ENCODE peak calls at places on chromosomes 6 and 20, in seven cellular contexts. O is heart left ventricle, N is suprapubic skin, J is K562, R is A549, V is IMR-90, L is lower leg skin. I is an unnamed sample.

GRCh38 chr20:43969501-43969900 is 54.8 kb downstream of the TOX2 start:
- DNase-seq in O (no peak), N (no peak), J (no peak), R (no peak), V (no peak), L (peak), I (no peak)

GRCh38 chr6:41371461-41371991 is 36.1 kb downstream of the NCR2 start:
- DNase-seq in O (peak), N (no peak), J (no peak), R (no peak), V (peak), L (no peak), I (no peak)

GRCh38 chr6:15504581-15505350 is 158.1 kb downstream of the DTNBP1 start:
- DNase-seq in O (peak), N (peak), J (no peak), R (no peak), V (peak), L (peak), I (no peak)

GRCh38 chr20:18032977-18033892 is 24.5 kb downstream of the OVOL2 start:
- DNase-seq in O (no peak), N (no peak), J (no peak), R (no peak), V (peak), L (no peak), I (no peak)

GRCh38 chr6:130827247-130828149 is at the start of gene SMLR1:
- DNase-seq in O (no peak), N (no peak), J (no peak), R (no peak), V (no peak), L (no peak), I (no peak)

GRCh38 chr6:36368921-36369880 is 18.3 kb downstream of the ETV7 start:
- DNase-seq in O (no peak), N (no peak), J (no peak), R (no peak), V (peak), L (no peak), I (no peak)

GRCh38 chr20:672975-673604 is 2.5 kb downstream of the SCRT2 start:
- DNase-seq in O (no peak), N (no peak), J (peak), R (peak), V (no peak), L (no peak), I (no peak)

GRCh38 chr20:62096421-62097380 is 25.6 kb upstream of the LSM14B start:
- DNase-seq in O (no peak), N (no peak), J (no peak), R (no peak), V (no peak), L (no peak), I (no peak)

GRCh38 chr20:10978713-10979112 is 304.9 kb upstream of the JAG1 start:
- DNase-seq in O (no peak), N (no peak), J (no peak), R (no peak), V (no peak), L (no peak), I (no peak)

GRCh38 chr6:97160280-97160679 is 122.7 kb downstream of the MMS22L start:
- DNase-seq in O (no peak), N (no peak), J (peak), R (no peak), V (peak), L (no peak), I (no peak)

GRCh38 chr6:142952614-142953013 is 7.6 kb upstream of the HIVEP2 start:
- DNase-seq in O (no peak), N (no peak), J (no peak), R (no peak), V (no peak), L (no peak), I (peak)

GRCh38 chr6:44339763-44340625 is 2.5 kb upstream of the SPATS1 start:
- DNase-seq in O (no peak), N (no peak), J (no peak), R (no peak), V (peak), L (no peak), I (no peak)

GRCh38 chr6:88499845-88500699 is 333.9 kb upstream of the CNR1 start:
- DNase-seq in O (no peak), N (no peak), J (no peak), R (no peak), V (no peak), L (no peak), I (peak)

GRCh38 chr6:18076231-18076630 is 46.2 kb downstream of the NHLRC1 start:
- DNase-seq in O (no peak), N (no peak), J (no peak), R (no peak), V (no peak), L (no peak), I (no peak)

GRCh38 chr6:69732640-69733039 is 64.2 kb downstream of the LMBRD1 start:
- DNase-seq in O (no peak), N (no peak), J (peak), R (no peak), V (no peak), L (no peak), I (no peak)

GRCh38 chr6:152897807-152898399 is 84.9 kb downstream of the FBXO5 start:
- DNase-seq in O (peak), N (peak), J (peak), R (peak), V (peak), L (peak), I (peak)

GRCh38 chr20:58702859-58703648 is 10.5 kb downstream of the NPEPL1 start:
- DNase-seq in O (no peak), N (peak), J (peak), R (no peak), V (no peak), L (peak), I (no peak)

GRCh38 chr6:84284428-84285033 is 57.1 kb upstream of the CEP162 start:
- DNase-seq in O (no peak), N (no peak), J (peak), R (no peak), V (peak), L (no peak), I (no peak)

GRCh38 chr6:77292564-77293546 is 170.4 kb downstream of the HTR1B start:
- DNase-seq in O (no peak), N (no peak), J (no peak), R (peak), V (peak), L (no peak), I (no peak)

GRCh38 chr20:20364747-20365558 is 3.0 kb upstream of the INSM1 start:
- DNase-seq in O (no peak), N (no peak), J (no peak), R (no peak), V (no peak), L (no peak), I (no peak)

GRCh38 chr6:33192671-33193602 is 670 bp upstream of the COL11A2 start:
- DNase-seq in O (peak), N (no peak), J (no peak), R (no peak), V (no peak), L (no peak), I (no peak)

GRCh38 chr20:36217226-36217625 is 19.1 kb upstream of the AAR2 start:
- DNase-seq in O (no peak), N (no peak), J (peak), R (peak), V (no peak), L (no peak), I (no peak)

GRCh38 chr6:3363296-3364025 is 93.4 kb downstream of the SLC22A23 start:
- DNase-seq in O (no peak), N (no peak), J (peak), R (no peak), V (no peak), L (no peak), I (no peak)

GRCh38 chr6:109465772-109466171 is 10.2 kb upstream of the MICAL1 start:
- DNase-seq in O (no peak), N (no peak), J (no peak), R (no peak), V (no peak), L (peak), I (no peak)

GRCh38 chr20:825710-826421 is 7.6 kb upstream of the FAM110A start:
- DNase-seq in O (no peak), N (no peak), J (no peak), R (no peak), V (peak), L (peak), I (no peak)

GRCh38 chr20:11922561-11922960 is 4.9 kb downstream of the BTBD3 start:
- DNase-seq in O (peak), N (no peak), J (no peak), R (no peak), V (no peak), L (no peak), I (no peak)

GRCh38 chr20:621115-621756 is 11.1 kb upstream of the TCF15 start:
- DNase-seq in O (no peak), N (no peak), J (no peak), R (no peak), V (peak), L (no peak), I (no peak)

GRCh38 chr6:47000842-47001241 is 41.3 kb downstream of the ADGRF1 start:
- DNase-seq in O (no peak), N (no peak), J (no peak), R (no peak), V (no peak), L (no peak), I (no peak)

GRCh38 chr20:6513586-6513985 is 253.9 kb upstream of the BMP2 start:
- DNase-seq in O (no peak), N (no peak), J (no peak), R (no peak), V (no peak), L (no peak), I (no peak)

GRCh38 chr6:134216304-134217029 is 101.4 kb downstream of the SGK1 start:
- DNase-seq in O (no peak), N (no peak), J (no peak), R (no peak), V (no peak), L (no peak), I (no peak)

GRCh38 chr20:62699741-62700140 is 8.9 kb upstream of the NTSR1 start:
- DNase-seq in O (no peak), N (no peak), J (no peak), R (no peak), V (no peak), L (no peak), I (no peak)

GRCh38 chr20:40009542-40009941 is 679.5 kb downstream of the MAFB start:
- DNase-seq in O (no peak), N (no peak), J (no peak), R (no peak), V (peak), L (no peak), I (no peak)

GRCh38 chr6:131909408-131910218 is 41.6 kb downstream of the CCN2 start:
- DNase-seq in O (peak), N (no peak), J (peak), R (peak), V (peak), L (peak), I (no peak)

GRCh38 chr6:111030008-111031006 is 48.5 kb downstream of the RPF2 start:
- DNase-seq in O (peak), N (no peak), J (no peak), R (no peak), V (no peak), L (no peak), I (no peak)

GRCh38 chr6:1885576-1886003 is 275.9 kb downstream of the FOXC1 start:
- DNase-seq in O (no peak), N (no peak), J (no peak), R (no peak), V (no peak), L (no peak), I (no peak)

GRCh38 chr6:136792066-136792944 is at the start of gene MAP3K5:
- DNase-seq in O (peak), N (peak), J (peak), R (peak), V (peak), L (peak), I (no peak)
- TF ChIP-seq POLR2A in O (peak), N (no peak), J (peak), R (peak), V (no peak), L (no peak), I (peak)

GRCh38 chr6:149856256-149856994 is 7.7 kb downstream of the LRP11 start:
- DNase-seq in O (no peak), N (no peak), J (no peak), R (no peak), V (no peak), L (no peak), I (no peak)
- TF ChIP-seq POLR2A in O (no peak), N (no peak), J (no peak), R (no peak), V (no peak), L (no peak), I (no peak)

DNA sequence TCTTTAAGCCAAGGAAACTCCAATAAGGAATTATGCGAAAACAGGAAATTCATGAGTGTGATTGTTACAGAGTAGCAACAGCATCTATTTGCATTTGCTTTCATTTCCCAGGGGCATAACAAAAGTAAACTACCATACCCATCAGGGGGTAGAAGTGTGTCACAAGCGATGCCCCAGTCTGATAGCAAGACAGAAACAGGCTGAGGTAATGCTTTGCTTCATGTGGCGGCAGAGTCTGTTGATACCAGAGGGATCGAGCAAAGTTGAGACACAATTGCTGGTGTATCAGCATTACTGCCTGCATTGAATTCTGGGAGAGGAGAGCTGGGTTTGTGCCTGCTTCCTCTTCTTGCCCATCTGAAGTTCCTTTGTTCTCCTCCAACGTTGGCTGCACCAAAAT is 51.2 kb upstream of the LYRM2 start:
- DNase-seq in O (peak), N (no peak), J (no peak), R (no peak), V (no peak), L (no peak), I (no peak)
- TF ChIP-seq POLR2A in O (no peak), N (no peak), J (no peak), R (no peak), V (no peak), L (no peak), I (no peak)

DNA sequence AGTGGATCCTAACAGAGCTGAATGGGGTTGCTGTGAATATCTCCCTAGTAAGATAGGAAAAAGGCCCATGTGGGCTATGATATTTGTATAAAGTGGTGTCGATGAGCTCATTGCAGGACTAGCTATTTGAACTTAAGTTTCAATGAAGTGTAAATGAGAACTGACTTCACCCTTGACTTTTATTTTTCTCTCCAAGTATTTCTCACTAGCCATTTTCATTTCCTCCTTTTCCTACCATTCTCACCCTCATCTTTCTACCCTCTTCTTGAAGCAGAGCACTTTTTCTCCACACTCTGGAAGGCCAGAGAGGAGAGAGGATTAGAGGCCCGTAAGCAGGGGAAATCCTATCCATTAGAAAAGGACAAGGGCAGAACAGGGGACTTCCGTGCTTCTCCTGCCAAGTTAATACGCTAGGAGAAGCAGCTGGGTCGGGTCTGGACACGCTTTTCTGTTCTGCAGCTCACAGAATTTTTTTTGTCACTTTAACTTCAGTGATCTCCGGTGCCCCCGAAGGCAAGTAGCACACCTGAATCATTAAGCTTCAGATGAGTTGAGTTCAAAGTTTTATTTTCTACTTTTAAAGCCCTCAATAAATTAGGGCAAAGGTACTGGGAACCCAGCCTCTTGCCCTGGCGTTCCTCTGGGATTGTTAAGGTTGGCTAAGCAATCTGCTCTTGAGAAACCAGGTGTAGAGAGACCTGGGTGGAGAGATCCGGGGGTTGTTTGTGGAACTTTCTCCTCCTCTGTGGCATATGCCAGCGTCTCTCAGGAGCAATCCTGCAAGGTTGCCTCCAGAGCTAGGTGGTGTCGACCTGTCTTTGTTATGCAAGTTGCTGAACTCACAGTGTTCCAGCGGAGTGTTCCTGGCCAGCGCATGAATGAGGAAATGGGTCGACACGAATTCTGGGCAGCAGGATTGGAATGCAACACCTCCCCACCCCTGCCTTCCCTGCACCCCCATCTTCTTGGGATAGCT is 56.2 kb upstream of the ARID1B start:
- DNase-seq in O (peak), N (no peak), J (no peak), R (no peak), V (peak), L (no peak), I (no peak)
- TF ChIP-seq POLR2A in O (no peak), N (no peak), J (no peak), R (no peak), V (no peak), L (no peak), I (peak)

GRCh38 chr20:49283703-49284625 is 6.1 kb upstream of the ZNFX1 start:
- DNase-seq in O (no peak), N (no peak), J (no peak), R (no peak), V (no peak), L (no peak), I (no peak)
- TF ChIP-seq POLR2A in O (no peak), N (no peak), J (peak), R (no peak), V (peak), L (no peak), I (peak)

DNA sequence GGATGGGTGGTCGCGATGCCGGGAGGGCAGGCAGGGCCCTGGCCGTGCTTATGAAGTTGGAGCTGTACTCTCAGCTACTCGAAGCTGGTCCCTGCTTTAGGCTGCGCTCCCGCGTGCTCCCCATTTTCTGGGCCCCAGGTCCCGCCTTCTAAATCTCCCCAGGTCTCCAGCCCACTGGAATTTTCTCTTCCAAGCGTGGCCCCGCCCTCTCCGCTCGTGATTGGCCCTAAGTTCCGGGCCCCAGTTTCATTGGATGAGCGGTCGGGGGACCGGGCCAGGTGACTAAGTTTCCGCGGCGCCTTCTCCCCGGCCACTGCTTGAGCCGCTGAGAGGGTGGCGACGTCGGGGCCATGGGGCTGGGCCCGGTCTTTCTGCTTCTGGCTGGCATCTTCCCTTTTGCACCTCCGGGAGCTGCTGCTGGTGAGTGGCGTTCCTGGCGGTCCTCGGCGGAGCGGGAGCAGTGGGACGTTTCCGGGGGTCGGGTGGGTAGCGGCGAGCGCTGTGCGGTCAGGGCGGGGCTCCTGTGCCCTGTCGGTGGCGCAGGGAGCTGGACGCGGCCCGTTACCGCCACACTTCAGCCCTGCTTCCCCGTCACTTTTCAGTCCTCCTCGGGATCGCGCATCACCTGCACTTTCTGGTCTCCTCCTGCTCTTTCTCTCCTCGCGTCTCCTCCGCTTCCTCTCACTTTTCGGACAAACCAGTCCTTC is at the start of gene MICA:
- DNase-seq in O (peak), N (peak), J (peak), R (peak), V (peak), L (peak), I (peak)
- TF ChIP-seq POLR2A in O (peak), N (no peak), J (peak), R (peak), V (peak), L (no peak), I (no peak)

I was measured in GM12891.